ENCODE peak calls at places on chromosomes 11 and 22, in ten cellular contexts. B, I, Q, D, G, H, Z, C, A and X are unnamed samples. For H3K4me1, the result is how much of the 10 kb centered on the place peaks cover.

GRCh38 chr22:27800250-27801131 is 1.1 kb downstream of the MN1 start:
- DNase-seq in B (no peak), I (peak), Q (no peak), D (peak), G (no peak), H (peak), Z (peak), C (no peak), A (no peak), X (no peak)

GRCh38 chr22:42304021-42304790 is 33.8 kb upstream of the TCF20 start:
- DNase-seq in B (no peak), I (no peak), Q (no peak), D (no peak), G (peak), H (no peak), Z (no peak), C (no peak), A (no peak), X (no peak)

GRCh38 chr11:93123351-93123898 is 74.4 kb downstream of the SLC36A4 start:
- DNase-seq in B (peak), I (no peak), Q (peak), D (no peak), G (peak), H (no peak), Z (no peak), C (no peak), A (peak), X (peak)

GRCh38 chr11:30513087-30513486 is 73.1 kb downstream of the MPPED2 start:
- DNase-seq in B (no peak), I (no peak), Q (no peak), D (no peak), G (no peak), H (no peak), Z (no peak), C (no peak), A (no peak), X (no peak)

GRCh38 chr11:61056566-61056965 is 45.7 kb upstream of the CD5 start:
- DNase-seq in B (no peak), I (no peak), Q (no peak), D (no peak), G (no peak), H (no peak), Z (no peak), C (no peak), A (no peak), X (no peak)

GRCh38 chr11:63560506-63561179 is 2.5 kb downstream of the PLAAT2 start:
- DNase-seq in B (peak), I (peak), Q (no peak), D (no peak), G (peak), H (no peak), Z (no peak), C (peak), A (no peak), X (no peak)

GRCh38 chr22:20271114-20271994 is 3.2 kb upstream of the RTN4R start:
- DNase-seq in B (no peak), I (no peak), Q (no peak), D (no peak), G (no peak), H (no peak), Z (no peak), C (no peak), A (no peak), X (no peak)

GRCh38 chr11:11798586-11799438 is 43.0 kb upstream of the USP47 start:
- DNase-seq in B (peak), I (no peak), Q (peak), D (peak), G (peak), H (peak), Z (peak), C (no peak), A (peak), X (peak)

GRCh38 chr11:3434976-3435375 is 56.0 kb upstream of the ZNF195 start:
- DNase-seq in B (no peak), I (no peak), Q (no peak), D (no peak), G (no peak), H (no peak), Z (no peak), C (peak), A (no peak), X (no peak)

GRCh38 chr22:43887391-43887790 is 4.4 kb downstream of the PNPLA5 start:
- DNase-seq in B (no peak), I (no peak), Q (no peak), D (no peak), G (no peak), H (no peak), Z (no peak), C (no peak), A (no peak), X (no peak)

GRCh38 chr11:69013009-69013951 is at the start of gene MRGPRF:
- DNase-seq in B (peak), I (no peak), Q (peak), D (peak), G (peak), H (no peak), Z (peak), C (peak), A (peak), X (no peak)

GRCh38 chr11:92675810-92676209 is 293.6 kb upstream of the MTNR1B start:
- DNase-seq in B (no peak), I (no peak), Q (no peak), D (no peak), G (no peak), H (no peak), Z (no peak), C (no peak), A (no peak), X (no peak)

GRCh38 chr11:103091024-103091423 is 936 bp downstream of the DCUN1D5 start:
- DNase-seq in B (no peak), I (peak), Q (no peak), D (no peak), G (no peak), H (peak), Z (peak), C (no peak), A (peak), X (peak)

GRCh38 chr22:22787805-22788459 is 99.7 kb upstream of the IGLL5 start:
- DNase-seq in B (peak), I (peak), Q (peak), D (no peak), G (peak), H (peak), Z (peak), C (peak), A (no peak), X (peak)

GRCh38 chr11:129992161-129992944 is 10.3 kb downstream of the PRDM10 start:
- DNase-seq in B (peak), I (peak), Q (peak), D (no peak), G (peak), H (no peak), Z (no peak), C (peak), A (peak), X (peak)

GRCh38 chr22:27008454-27008853 is 351.1 kb downstream of the MIAT start:
- DNase-seq in B (no peak), I (no peak), Q (no peak), D (no peak), G (no peak), H (no peak), Z (no peak), C (no peak), A (no peak), X (no peak)

GRCh38 chr11:122204206-122204605 is 88.2 kb upstream of the BLID start:
- DNase-seq in B (no peak), I (no peak), Q (no peak), D (no peak), G (no peak), H (no peak), Z (no peak), C (no peak), A (peak), X (no peak)

GRCh38 chr11:86408845-86409244 is 34.2 kb downstream of the CCDC81 start:
- DNase-seq in B (no peak), I (no peak), Q (peak), D (no peak), G (no peak), H (no peak), Z (no peak), C (no peak), A (no peak), X (no peak)

GRCh38 chr11:57458410-57459111 is 1.8 kb upstream of the RTN4RL2 start:
- DNase-seq in B (peak), I (no peak), Q (no peak), D (peak), G (peak), H (no peak), Z (peak), C (peak), A (no peak), X (no peak)

GRCh38 chr11:13054278-13054677 is 45.2 kb downstream of the RASSF10 start:
- DNase-seq in B (no peak), I (no peak), Q (no peak), D (no peak), G (no peak), H (no peak), Z (no peak), C (no peak), A (no peak), X (no peak)

GRCh38 chr11:47466201-47466600 is 17.3 kb upstream of the RAPSN start:
- DNase-seq in B (no peak), I (no peak), Q (peak), D (no peak), G (no peak), H (no peak), Z (peak), C (no peak), A (no peak), X (peak)

GRCh38 chr11:64650923-64651523 is 60.0 kb downstream of the SLC22A12 start:
- DNase-seq in B (no peak), I (no peak), Q (peak), D (no peak), G (no peak), H (no peak), Z (peak), C (peak), A (no peak), X (peak)

GRCh38 chr11:121520243-121521144 is 67.7 kb upstream of the SORL1-AS1 start:
- DNase-seq in B (no peak), I (peak), Q (peak), D (no peak), G (no peak), H (no peak), Z (peak), C (no peak), A (peak), X (no peak)

GRCh38 chr11:8310743-8311298 is 47.1 kb upstream of the LMO1 start:
- DNase-seq in B (no peak), I (no peak), Q (no peak), D (no peak), G (no peak), H (no peak), Z (no peak), C (no peak), A (no peak), X (no peak)

GRCh38 chr22:42270178-42270511 is 308 bp downstream of the TCF20 start:
- DNase-seq in B (no peak), I (no peak), Q (no peak), D (peak), G (peak), H (no peak), Z (no peak), C (no peak), A (no peak), X (peak)

GRCh38 chr22:22666307-22667091 is 22.1 kb downstream of the GGTLC2 start:
- DNase-seq in B (peak), I (no peak), Q (peak), D (no peak), G (peak), H (no peak), Z (peak), C (peak), A (no peak), X (peak)

GRCh38 chr11:19187101-19187500 is 14.7 kb downstream of the CSRP3 start:
- DNase-seq in B (no peak), I (peak), Q (no peak), D (no peak), G (no peak), H (no peak), Z (peak), C (no peak), A (peak), X (no peak)

DNA sequence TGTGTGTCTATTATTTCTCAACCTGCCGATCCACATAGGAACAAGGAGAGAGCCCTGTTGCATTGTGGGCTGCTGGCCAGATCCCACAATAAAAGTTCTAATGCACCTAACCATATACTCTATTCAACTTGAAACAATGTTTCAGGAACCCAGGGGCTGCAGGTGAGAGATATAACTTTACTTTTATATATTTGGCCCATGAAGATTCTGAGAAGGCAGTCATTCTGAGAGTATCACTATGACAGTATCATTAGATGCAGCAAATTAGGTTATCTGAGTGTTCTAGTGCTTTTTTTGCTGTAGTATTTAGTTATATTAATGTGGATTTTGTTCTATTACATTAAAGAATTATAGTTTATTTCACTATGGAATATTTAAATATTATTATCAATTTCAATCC is 655.1 kb upstream of the ARHGAP42 start:
- DNase-seq in B (no peak), I (no peak), Q (no peak), D (no peak), G (no peak), H (no peak), Z (no peak), C (no peak), A (no peak), X (no peak)
- H3K4me1 ChIP-seq in B (under half), I (under half), Q (under half), D (under half), G (under half), H (under half), Z (under half), C (under half), A (under half), X (under half)

GRCh38 chr11:117225553-117226170 is 6.2 kb downstream of the PCSK7 start:
- DNase-seq in B (no peak), I (no peak), Q (no peak), D (no peak), G (no peak), H (no peak), Z (no peak), C (no peak), A (no peak), X (no peak)
- H3K4me1 ChIP-seq in B (under half), I (under half), Q (under half), D (under half), G (half or more), H (under half), Z (under half), C (under half), A (under half), X (under half)

GRCh38 chr22:18012528-18012927 is 11.8 kb downstream of the MICAL3 start:
- DNase-seq in B (no peak), I (peak), Q (no peak), D (no peak), G (no peak), H (no peak), Z (peak), C (no peak), A (peak), X (no peak)
- H3K4me1 ChIP-seq in B (under half), I (under half), Q (under half), D (under half), G (under half), H (under half), Z (under half), C (under half), A (under half), X (under half)

GRCh38 chr22:38271927-38272372 is 860 bp downstream of the TMEM184B start:
- DNase-seq in B (peak), I (peak), Q (no peak), D (peak), G (peak), H (no peak), Z (peak), C (peak), A (no peak), X (no peak)

GRCh38 chr22:38271101-38271500 is 1.7 kb downstream of the TMEM184B start:
- DNase-seq in B (no peak), I (no peak), Q (no peak), D (no peak), G (no peak), H (no peak), Z (no peak), C (peak), A (no peak), X (no peak)

GRCh38 chr22:38273135-38273761 is 438 bp upstream of the TMEM184B start:
- DNase-seq in B (no peak), I (no peak), Q (peak), D (no peak), G (no peak), H (no peak), Z (peak), C (peak), A (no peak), X (peak)

GRCh38 chr22:38270091-38270972 is 2.5 kb downstream of the TMEM184B start:
- DNase-seq in B (no peak), I (no peak), Q (no peak), D (no peak), G (no peak), H (no peak), Z (peak), C (peak), A (no peak), X (no peak)

DNA sequence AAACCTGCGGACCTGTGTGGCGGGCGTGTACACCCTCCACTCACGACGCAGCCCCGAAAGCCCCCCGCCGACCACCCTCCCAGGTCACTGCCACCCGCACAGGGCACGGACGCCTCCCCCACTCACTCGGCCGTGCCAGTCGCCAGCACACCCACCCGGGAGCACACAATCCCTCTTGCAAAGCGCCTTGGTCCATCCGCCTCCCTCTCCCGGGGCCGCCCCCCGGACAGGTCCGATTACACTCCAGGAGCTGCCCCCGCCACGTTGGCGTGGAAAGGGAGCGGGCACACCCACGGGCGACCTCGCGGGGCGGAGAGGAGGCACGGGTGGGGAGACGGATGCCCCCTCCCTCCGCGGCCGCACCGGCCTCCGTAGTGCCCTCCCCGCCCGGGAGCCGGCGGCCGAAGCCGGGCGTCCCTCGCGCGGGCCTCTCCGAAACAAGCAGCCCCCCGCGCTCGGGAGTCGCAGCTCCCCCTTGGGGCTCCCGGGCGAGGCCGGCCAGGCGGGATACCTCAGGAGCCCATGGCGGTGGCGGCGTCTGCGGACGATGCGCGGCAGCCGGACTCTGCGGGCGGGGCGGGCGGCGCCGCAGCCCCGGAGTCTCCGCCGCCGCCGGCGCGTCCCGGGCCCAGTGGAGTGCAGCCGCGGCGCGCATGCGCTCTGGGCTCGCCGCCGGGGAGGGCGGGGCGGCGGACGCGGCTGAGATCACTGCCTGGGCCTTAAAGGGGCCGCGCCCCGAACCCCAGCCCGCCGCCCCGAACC is at the start of gene TMEM184B:
- DNase-seq in B (peak), I (peak), Q (peak), D (peak), G (peak), H (peak), Z (peak), C (peak), A (no peak), X (peak)
- H3K4me1 ChIP-seq in B (under half), I (under half), Q (under half), D (under half), G (under half), H (under half), Z (under half), C (under half), A (under half), X (under half)

GRCh38 chr11:128727320-128727719 is 33.4 kb downstream of the FLI1 start:
- DNase-seq in B (no peak), I (no peak), Q (no peak), D (no peak), G (no peak), H (no peak), Z (no peak), C (no peak), A (no peak), X (peak)
- H3K4me1 ChIP-seq in B (under half), I (under half), Q (under half), D (under half), G (under half), H (under half), Z (under half), C (under half), A (under half), X (half or more)

GRCh38 chr11:68010058-68011041 is at the start of gene ALDH3B1:
- DNase-seq in B (peak), I (peak), Q (peak), D (peak), G (peak), H (no peak), Z (peak), C (peak), A (peak), X (peak)

GRCh38 chr11:68011046-68011943 is 1.2 kb downstream of the ALDH3B1 start:
- DNase-seq in B (no peak), I (no peak), Q (no peak), D (no peak), G (no peak), H (no peak), Z (no peak), C (no peak), A (no peak), X (no peak)

GRCh38 chr11:68008381-68009337 is 1.5 kb upstream of the ALDH3B1 start:
- DNase-seq in B (peak), I (no peak), Q (no peak), D (peak), G (peak), H (no peak), Z (no peak), C (no peak), A (no peak), X (no peak)

GRCh38 chr11:68007498-68008380 is 2.4 kb upstream of the ALDH3B1 start:
- DNase-seq in B (no peak), I (no peak), Q (no peak), D (peak), G (peak), H (no peak), Z (no peak), C (no peak), A (no peak), X (no peak)

DNA sequence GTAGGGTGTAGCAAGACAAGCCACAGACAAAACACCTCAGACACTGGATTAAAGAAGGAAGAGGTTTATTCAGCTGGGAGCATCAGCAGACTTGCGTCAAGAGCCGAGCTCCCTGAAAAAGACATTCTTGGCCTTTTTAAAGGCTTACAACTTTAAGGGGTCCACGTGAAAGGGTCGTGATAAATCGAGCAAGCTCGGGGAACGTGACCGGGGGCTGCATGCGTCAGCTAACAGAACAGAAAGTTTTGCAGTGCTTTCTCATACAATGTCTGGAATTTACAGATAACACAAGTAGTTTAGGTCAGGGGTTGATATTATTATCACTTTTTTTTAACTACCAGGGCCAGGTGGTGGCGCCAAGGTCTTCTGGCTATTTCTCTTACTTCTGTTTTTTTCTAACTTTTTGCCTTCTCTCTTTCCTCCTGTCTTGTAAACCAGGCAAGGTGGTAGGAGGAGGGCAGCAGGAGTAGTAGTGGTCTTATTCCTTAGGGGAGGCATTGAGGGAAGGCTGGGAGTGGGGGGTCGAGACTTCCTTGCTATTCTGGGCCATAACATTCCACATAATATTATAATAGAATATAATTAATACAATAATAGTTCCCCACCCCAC is 631 bp upstream of the ALDH3B1 start:
- DNase-seq in B (no peak), I (peak), Q (peak), D (no peak), G (no peak), H (no peak), Z (peak), C (no peak), A (no peak), X (peak)
- H3K4me1 ChIP-seq in B (under half), I (half or more), Q (under half), D (under half), G (under half), H (under half), Z (half or more), C (under half), A (half or more), X (under half)

GRCh38 chr22:30444632-30445437 is 19.3 kb downstream of the MTFP1 start:
- DNase-seq in B (peak), I (peak), Q (peak), D (no peak), G (peak), H (peak), Z (peak), C (peak), A (no peak), X (peak)
- H3K4me1 ChIP-seq in B (under half), I (under half), Q (under half), D (under half), G (under half), H (under half), Z (under half), C (under half), A (under half), X (under half)

DNA sequence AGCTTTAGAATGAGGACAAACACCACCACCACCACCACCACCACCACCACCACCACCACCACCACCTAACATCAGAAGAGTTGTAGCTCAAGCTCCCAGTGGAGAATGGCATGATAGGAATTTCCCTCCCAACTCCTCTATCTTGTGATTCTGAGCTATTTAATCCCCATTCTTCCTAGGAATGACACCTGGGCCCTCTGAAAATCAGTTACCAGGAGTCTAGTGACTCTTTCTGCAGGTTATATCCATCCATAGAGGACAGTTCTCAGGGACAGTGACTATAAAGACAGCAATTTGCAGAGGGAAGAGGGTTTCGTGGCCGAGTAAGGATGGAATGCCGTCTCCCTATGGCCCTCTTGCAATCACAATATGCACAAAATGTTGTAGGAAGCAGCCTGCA is 27.8 kb downstream of the MYH9 start:
- DNase-seq in B (no peak), I (no peak), Q (no peak), D (no peak), G (no peak), H (no peak), Z (no peak), C (no peak), A (no peak), X (no peak)
- H3K4me1 ChIP-seq in B (under half), I (half or more), Q (half or more), D (under half), G (half or more), H (under half), Z (half or more), C (under half), A (half or more), X (half or more)